ENCODE peak calls at places on chromosomes 5 and 9, in four cellular contexts. I is HL-60; D is CD8-positive, alpha-beta T cell; N is fibroblast of lung. R is an unnamed sample.

GRCh38 chr5:77077821-77078176 is 9.3 kb downstream of the ZBED3 start:
- DNase-seq in I (no peak), N (no peak), D (no peak), R (no peak)

GRCh38 chr5:40389591-40389990 is 290.1 kb upstream of the PTGER4 start:
- DNase-seq in N (no peak), I (no peak), D (no peak), R (no peak)

GRCh38 chr5:157197088-157197487 is 16.4 kb downstream of the ITK start:
- DNase-seq in D (no peak), I (no peak), N (no peak), R (no peak)

GRCh38 chr9:105385372-105385985 is 62.4 kb upstream of the FSD1L start:
- DNase-seq in D (peak), I (peak), N (no peak), R (no peak)

GRCh38 chr9:77999231-77999631 is 32.4 kb downstream of the GNAQ start:
- DNase-seq in N (no peak), I (no peak), D (no peak), R (no peak)

GRCh38 chr5:74493426-74493825 is 147.1 kb downstream of the ENC1 start:
- DNase-seq in N (no peak), I (no peak), D (no peak), R (no peak)

GRCh38 chr5:181246276-181247050 is 2.8 kb upstream of the RACK1 start:
- DNase-seq in D (peak), N (peak), I (peak), R (peak)

GRCh38 chr5:158699336-158699735 is 400.4 kb downstream of the EBF1 start:
- DNase-seq in D (no peak), I (no peak), N (no peak), R (no peak)

GRCh38 chr9:136623849-136624183 is 38.9 kb upstream of the EGFL7 start:
- DNase-seq in N (no peak), D (no peak), I (no peak), R (no peak)

GRCh38 chr5:178261666-178262600 is 29.3 kb upstream of the PHYKPL start:
- DNase-seq in N (no peak), I (no peak), D (no peak), R (no peak)

GRCh38 chr9:2934883-2935282 is 91.0 kb upstream of the PUM3 start:
- DNase-seq in I (no peak), N (no peak), D (no peak), R (no peak)

GRCh38 chr5:168365581-168366081 is 74.2 kb downstream of the WWC1 start:
- DNase-seq in N (peak), D (no peak), I (no peak), R (peak)

GRCh38 chr5:39605966-39606591 is 181.3 kb upstream of the DAB2 start:
- DNase-seq in N (peak), D (no peak), I (no peak), R (no peak)

GRCh38 chr5:149114403-149115312 is 26.6 kb upstream of the ABLIM3 start:
- DNase-seq in I (peak), N (peak), D (peak), R (no peak)

GRCh38 chr9:68530618-68531017 is 10.1 kb downstream of the TMEM252 start:
- DNase-seq in D (no peak), N (peak), I (no peak), R (no peak)

GRCh38 chr9:93286252-93287188 is 102.6 kb downstream of the WNK2 start:
- DNase-seq in I (no peak), D (no peak), N (no peak), R (no peak)

GRCh38 chr5:134568761-134569725 is 43.6 kb downstream of the JADE2 start:
- DNase-seq in I (no peak), D (no peak), N (peak), R (peak)

GRCh38 chr9:113462781-113463286 is 693 bp upstream of the RGS3 start:
- DNase-seq in N (no peak), I (no peak), D (no peak), R (no peak)

GRCh38 chr5:111404270-111404769 is 108.0 kb downstream of the STARD4 start:
- DNase-seq in D (no peak), N (no peak), I (no peak), R (no peak)

GRCh38 chr5:176612008-176612407 is 2.1 kb upstream of the GPRIN1 start:
- DNase-seq in I (no peak), D (no peak), N (no peak), R (no peak)

GRCh38 chr5:98934581-98934980 is 5.8 kb upstream of the CHD1 start:
- DNase-seq in N (no peak), I (no peak), D (no peak), R (no peak)

GRCh38 chr5:111447822-111448221 is 64.5 kb downstream of the STARD4 start:
- DNase-seq in I (no peak), D (no peak), N (no peak), R (no peak)

GRCh38 chr5:141902015-141902414 is 21.7 kb upstream of the DELE1 start:
- DNase-seq in D (no peak), N (no peak), I (no peak), R (no peak)

GRCh38 chr9:35521708-35522107 is 31.8 kb downstream of the RUSC2 start:
- DNase-seq in N (peak), D (no peak), I (no peak), R (no peak)

GRCh38 chr9:129719135-129719534 is 33.7 kb downstream of the PTGES start:
- DNase-seq in I (no peak), D (no peak), N (no peak), R (no peak)

GRCh38 chr5:132378580-132378979 is 9.1 kb downstream of the SLC22A5 start:
- DNase-seq in I (no peak), D (no peak), N (no peak), R (no peak)

GRCh38 chr5:102815560-102816324 is 60.6 kb downstream of the PAM start:
- DNase-seq in I (no peak), D (no peak), N (peak), R (no peak)

GRCh38 chr9:90065001-90065400 is 460.2 kb downstream of the GADD45G start:
- DNase-seq in N (no peak), I (no peak), D (no peak), R (no peak)

GRCh38 chr9:114957558-114957957 is 27.2 kb upstream of the TNFSF8 start:
- DNase-seq in D (no peak), N (no peak), I (no peak), R (no peak)

GRCh38 chr5:97750576-97750975 is 567.5 kb upstream of the RIOK2 start:
- DNase-seq in D (no peak), I (no peak), N (peak), R (no peak)

GRCh38 chr5:97751556-97751955 is 568.5 kb upstream of the RIOK2 start:
- DNase-seq in I (no peak), D (no peak), N (no peak), R (no peak)

DNA sequence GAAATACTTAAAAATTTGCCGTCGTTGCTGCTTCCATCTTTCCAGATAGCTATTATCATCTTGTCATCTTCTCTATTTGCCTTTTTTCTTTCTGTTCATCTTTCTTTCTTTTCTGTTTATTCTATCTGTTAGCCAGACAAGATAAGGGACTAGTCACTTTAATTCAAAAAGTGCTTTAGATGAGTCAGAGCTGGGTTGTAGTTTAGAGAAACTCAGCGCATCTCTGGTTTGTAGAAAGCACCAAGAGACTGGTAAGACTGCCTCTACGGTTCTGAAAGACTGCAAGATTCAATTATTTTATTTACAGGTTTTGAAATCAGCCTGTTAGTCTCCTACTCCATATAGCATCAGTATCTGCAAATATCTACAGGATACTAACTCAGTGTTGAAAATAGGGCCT is 562.8 kb upstream of the RIOK2 start:
- DNase-seq in N (no peak), D (no peak), I (no peak), R (no peak)
- TF ChIP-seq CTCF in N (no peak), D (no peak), I (no peak), R (no peak)

DNA sequence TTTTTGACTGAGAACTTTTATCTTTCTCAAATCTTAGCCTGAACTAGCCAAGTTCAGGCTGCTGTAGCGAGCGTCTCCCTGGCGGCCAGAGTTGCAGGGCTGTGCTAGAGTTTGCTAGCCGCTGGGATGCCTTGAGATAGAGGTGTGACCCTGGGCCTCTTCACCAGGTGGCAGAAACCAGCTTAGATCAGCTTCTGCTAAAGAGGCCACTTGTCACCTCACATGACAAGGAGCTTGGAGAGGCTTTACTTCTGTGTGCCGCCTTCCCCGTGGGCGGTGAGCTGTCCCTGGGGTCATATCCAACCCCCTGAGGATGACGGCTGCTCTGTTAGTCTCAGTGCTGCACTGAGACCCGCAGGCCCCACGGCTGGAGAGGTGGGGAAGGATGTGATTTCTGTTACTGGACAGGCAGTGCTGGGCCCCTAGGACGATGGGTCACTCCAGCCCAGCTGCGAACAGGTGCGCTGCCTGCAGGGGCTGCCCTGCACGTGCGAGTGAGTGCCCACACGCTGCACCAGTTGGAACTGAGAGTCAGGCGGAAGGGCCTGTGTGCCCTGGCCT is 63.7 kb downstream of the EHMT1 start:
- DNase-seq in D (no peak), I (no peak), N (no peak), R (no peak)
- TF ChIP-seq CTCF in D (no peak), I (no peak), N (no peak), R (no peak)

GRCh38 chr5:62722360-62722759 is 143.7 kb downstream of the LRRC70 start:
- DNase-seq in D (no peak), N (no peak), I (no peak), R (no peak)
- TF ChIP-seq CTCF in D (no peak), N (no peak), I (no peak), R (no peak)

DNA sequence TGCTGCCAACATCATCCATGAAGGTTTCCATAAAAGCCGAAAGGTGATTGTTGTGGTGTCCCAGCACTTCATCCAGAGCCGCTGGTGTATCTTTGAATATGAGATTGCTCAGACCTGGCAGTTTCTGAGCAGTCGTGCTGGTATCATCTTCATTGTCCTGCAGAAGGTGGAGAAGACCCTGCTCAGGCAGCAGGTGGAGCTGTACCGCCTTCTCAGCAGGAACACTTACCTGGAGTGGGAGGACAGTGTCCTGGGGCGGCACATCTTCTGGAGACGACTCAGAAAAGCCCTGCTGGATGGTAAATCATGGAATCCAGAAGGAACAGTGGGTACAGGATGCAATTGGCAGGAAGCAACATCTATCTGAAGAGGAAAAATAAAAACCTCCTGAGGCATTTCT is 10.1 kb downstream of the TLR4 start:
- DNase-seq in I (peak), D (no peak), N (no peak), R (no peak)
- TF ChIP-seq CTCF in I (no peak), D (no peak), N (no peak), R (no peak)

DNA sequence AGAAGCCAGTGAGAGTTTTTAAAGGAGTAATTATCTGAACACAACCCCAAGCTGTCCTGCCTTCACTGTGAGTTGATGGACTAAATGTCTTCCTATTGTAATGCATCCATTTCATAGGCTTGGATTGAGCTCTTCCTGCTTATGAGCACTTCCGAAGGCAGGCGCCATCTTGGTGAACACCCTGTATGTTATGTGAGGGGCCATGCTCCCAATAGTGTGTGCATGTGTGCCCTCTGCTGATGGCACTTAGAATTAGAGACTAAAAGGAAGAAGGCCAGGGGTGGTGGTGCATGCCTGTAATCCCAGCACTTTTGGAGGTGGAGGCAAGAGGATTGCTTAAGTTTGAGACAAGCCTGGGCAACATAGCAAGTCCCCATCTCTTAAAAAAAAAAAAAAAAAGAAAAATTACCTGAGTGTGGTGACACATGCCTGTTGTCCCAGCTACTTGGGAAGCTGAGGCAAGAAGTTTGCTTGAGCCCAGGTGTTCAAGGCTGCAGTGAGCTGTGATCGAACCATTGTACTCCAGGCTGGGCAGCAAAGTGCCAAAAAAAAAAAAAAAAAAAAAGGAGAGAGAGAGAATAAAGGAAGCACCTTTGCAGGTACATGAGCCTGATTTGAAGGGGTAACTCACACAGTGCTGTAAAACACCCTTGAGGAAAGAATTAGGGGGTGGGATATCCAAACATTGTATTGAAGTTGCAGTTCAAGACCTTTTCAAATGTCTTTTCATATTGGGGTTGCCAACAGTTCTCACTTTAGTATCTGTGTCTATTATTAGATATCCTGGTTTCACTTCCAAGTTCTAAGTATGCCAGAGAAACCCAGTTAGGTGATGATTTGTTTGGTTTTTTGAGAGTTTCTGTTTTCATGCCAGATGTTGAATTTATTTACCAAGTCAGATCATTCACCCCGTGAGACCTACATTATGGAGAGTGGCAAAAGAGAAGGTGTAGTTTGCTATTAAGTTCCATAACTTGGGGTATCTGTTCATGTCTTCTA is 64.8 kb downstream of the C9orf152 start:
- DNase-seq in N (no peak), D (no peak), I (peak), R (no peak)
- TF ChIP-seq CTCF in N (no peak), D (no peak), I (no peak), R (no peak)

GRCh38 chr9:4117835-4118610 is 181.8 kb downstream of the GLIS3 start:
- DNase-seq in I (peak), D (peak), N (no peak), R (no peak)
- TF ChIP-seq CTCF in I (peak), D (peak), N (peak), R (no peak)

R was measured in omental fat pad.